ENCODE peak calls at places on chromosome 6, in seven cellular contexts. One of them, this sample, is unnamed.

GRCh38 chr6:128400875-128401274 is 119.5 kb downstream of the PTPRK start:
- DNase-seq in K562: no peak
- DNase-seq in OCI-LY7: no peak
- DNase-seq in GM23338: no peak
- DNase-seq in CD8-positive, alpha-beta T cell: no peak
- DNase-seq in adrenal gland: no peak
- DNase-seq in A549: no peak
- DNase-seq in this sample: no peak

GRCh38 chr6:139708342-139709199 is 334.1 kb upstream of the CITED2 start:
- DNase-seq in K562: no peak
- DNase-seq in OCI-LY7: no peak
- DNase-seq in GM23338: no peak
- DNase-seq in CD8-positive, alpha-beta T cell: no peak
- DNase-seq in adrenal gland: peak; percentile 60
- DNase-seq in A549: peak; percentile 44
- DNase-seq in this sample: peak; percentile 85

GRCh38 chr6:134921980-134922313 is 28.0 kb downstream of the ALDH8A1 start:
- DNase-seq in K562: no peak
- DNase-seq in OCI-LY7: no peak
- DNase-seq in GM23338: no peak
- DNase-seq in CD8-positive, alpha-beta T cell: no peak
- DNase-seq in adrenal gland: no peak
- DNase-seq in A549: no peak
- DNase-seq in this sample: peak; percentile 48

GRCh38 chr6:111087871-111088667 is 766 bp downstream of the SLC16A10 start:
- DNase-seq in K562: no peak
- DNase-seq in OCI-LY7: no peak
- DNase-seq in GM23338: peak; percentile 73
- DNase-seq in CD8-positive, alpha-beta T cell: peak; percentile 76
- DNase-seq in adrenal gland: peak; percentile 66
- DNase-seq in A549: no peak
- DNase-seq in this sample: peak; percentile 7

GRCh38 chr6:167811040-167811439 is 15.7 kb upstream of the AFDN start:
- DNase-seq in K562: no peak
- DNase-seq in OCI-LY7: no peak
- DNase-seq in GM23338: no peak
- DNase-seq in CD8-positive, alpha-beta T cell: no peak
- DNase-seq in adrenal gland: no peak
- DNase-seq in A549: no peak
- DNase-seq in this sample: no peak

GRCh38 chr6:129183681-129184216 is 300.8 kb downstream of the LAMA2 start:
- DNase-seq in K562: no peak
- DNase-seq in OCI-LY7: no peak
- DNase-seq in GM23338: no peak
- DNase-seq in CD8-positive, alpha-beta T cell: no peak
- DNase-seq in adrenal gland: no peak
- DNase-seq in A549: no peak
- DNase-seq in this sample: peak; percentile 50

GRCh38 chr6:64717281-64717680 is 989.7 kb downstream of the EYS start:
- DNase-seq in K562: no peak
- DNase-seq in OCI-LY7: no peak
- DNase-seq in GM23338: no peak
- DNase-seq in CD8-positive, alpha-beta T cell: no peak
- DNase-seq in adrenal gland: no peak
- DNase-seq in A549: no peak
- DNase-seq in this sample: no peak

GRCh38 chr6:149464411-149464810 is 20.4 kb downstream of the ZC3H12D start:
- DNase-seq in K562: no peak
- DNase-seq in OCI-LY7: no peak
- DNase-seq in GM23338: no peak
- DNase-seq in CD8-positive, alpha-beta T cell: no peak
- DNase-seq in adrenal gland: no peak
- DNase-seq in A549: no peak
- DNase-seq in this sample: no peak

GRCh38 chr6:54981647-54982046 is 135.1 kb downstream of the FAM83B start:
- DNase-seq in K562: no peak
- DNase-seq in OCI-LY7: no peak
- DNase-seq in GM23338: no peak
- DNase-seq in CD8-positive, alpha-beta T cell: no peak
- DNase-seq in adrenal gland: no peak
- DNase-seq in A549: no peak
- DNase-seq in this sample: no peak

GRCh38 chr6:2257358-2257757 is 12.0 kb upstream of the GMDS start:
- DNase-seq in K562: no peak
- DNase-seq in OCI-LY7: no peak
- DNase-seq in GM23338: no peak
- DNase-seq in CD8-positive, alpha-beta T cell: no peak
- DNase-seq in adrenal gland: no peak
- DNase-seq in A549: no peak
- DNase-seq in this sample: no peak

GRCh38 chr6:7721654-7722053 is 4.2 kb upstream of the BMP6 start:
- DNase-seq in K562: no peak
- DNase-seq in OCI-LY7: peak; percentile 55
- DNase-seq in GM23338: no peak
- DNase-seq in CD8-positive, alpha-beta T cell: no peak
- DNase-seq in adrenal gland: no peak
- DNase-seq in A549: peak; percentile 55
- DNase-seq in this sample: no peak

GRCh38 chr6:130406935-130407532 is 41.2 kb downstream of the TMEM200A start:
- DNase-seq in K562: no peak
- DNase-seq in OCI-LY7: no peak
- DNase-seq in GM23338: no peak
- DNase-seq in CD8-positive, alpha-beta T cell: no peak
- DNase-seq in adrenal gland: no peak
- DNase-seq in A549: no peak
- DNase-seq in this sample: no peak

GRCh38 chr6:136411453-136412354 is 122.1 kb upstream of the BCLAF1 start:
- DNase-seq in K562: no peak
- DNase-seq in OCI-LY7: no peak
- DNase-seq in GM23338: no peak
- DNase-seq in CD8-positive, alpha-beta T cell: no peak
- DNase-seq in adrenal gland: no peak
- DNase-seq in A549: no peak
- DNase-seq in this sample: no peak

GRCh38 chr6:36984581-36985383 is 1.2 kb downstream of the MTCH1 start:
- DNase-seq in K562: peak; percentile 66
- DNase-seq in OCI-LY7: no peak
- DNase-seq in GM23338: peak; percentile 94
- DNase-seq in CD8-positive, alpha-beta T cell: no peak
- DNase-seq in adrenal gland: peak; percentile 91
- DNase-seq in A549: peak; percentile 41
- DNase-seq in this sample: peak; percentile 78

GRCh38 chr6:35092362-35093117 is 48.6 kb downstream of the TCP11 start:
- DNase-seq in K562: no peak
- DNase-seq in OCI-LY7: no peak
- DNase-seq in GM23338: no peak
- DNase-seq in CD8-positive, alpha-beta T cell: no peak
- DNase-seq in adrenal gland: no peak
- DNase-seq in A549: no peak
- DNase-seq in this sample: no peak

GRCh38 chr6:10268111-10268510 is 146.8 kb downstream of the TFAP2A start:
- DNase-seq in K562: no peak
- DNase-seq in OCI-LY7: no peak
- DNase-seq in GM23338: peak; percentile 79
- DNase-seq in CD8-positive, alpha-beta T cell: no peak
- DNase-seq in adrenal gland: no peak
- DNase-seq in A549: no peak
- DNase-seq in this sample: no peak

GRCh38 chr6:111663232-111663631 is 57.6 kb upstream of the TRAF3IP2 start:
- DNase-seq in K562: no peak
- DNase-seq in OCI-LY7: no peak
- DNase-seq in GM23338: peak; percentile 41
- DNase-seq in CD8-positive, alpha-beta T cell: no peak
- DNase-seq in adrenal gland: no peak
- DNase-seq in A549: no peak
- DNase-seq in this sample: no peak

GRCh38 chr6:80725156-80725930 is 618.9 kb downstream of the BCKDHB start:
- DNase-seq in K562: no peak
- DNase-seq in OCI-LY7: no peak
- DNase-seq in GM23338: no peak
- DNase-seq in CD8-positive, alpha-beta T cell: no peak
- DNase-seq in adrenal gland: no peak
- DNase-seq in A549: no peak
- DNase-seq in this sample: no peak

GRCh38 chr6:165486183-165487137 is 176.6 kb downstream of the PDE10A start:
- DNase-seq in K562: no peak
- DNase-seq in OCI-LY7: no peak
- DNase-seq in GM23338: peak; percentile 48
- DNase-seq in CD8-positive, alpha-beta T cell: no peak
- DNase-seq in adrenal gland: no peak
- DNase-seq in A549: no peak
- DNase-seq in this sample: peak; percentile 61

GRCh38 chr6:18506387-18507017 is 119.4 kb downstream of the RNF144B start:
- DNase-seq in K562: no peak
- DNase-seq in OCI-LY7: no peak
- DNase-seq in GM23338: no peak
- DNase-seq in CD8-positive, alpha-beta T cell: no peak
- DNase-seq in adrenal gland: no peak
- DNase-seq in A549: no peak
- DNase-seq in this sample: peak; percentile 10

GRCh38 chr6:74015427-74015826 is 319.4 kb downstream of the CD109 start:
- DNase-seq in K562: no peak
- DNase-seq in OCI-LY7: no peak
- DNase-seq in GM23338: no peak
- DNase-seq in CD8-positive, alpha-beta T cell: no peak
- DNase-seq in adrenal gland: no peak
- DNase-seq in A549: no peak
- DNase-seq in this sample: no peak

GRCh38 chr6:166615059-166615770 is 11.8 kb downstream of the RPS6KA2 start:
- DNase-seq in K562: no peak
- DNase-seq in OCI-LY7: no peak
- DNase-seq in GM23338: no peak
- DNase-seq in CD8-positive, alpha-beta T cell: no peak
- DNase-seq in adrenal gland: no peak
- DNase-seq in A549: no peak
- DNase-seq in this sample: peak; percentile 60

GRCh38 chr6:6582111-6582510 is 6.4 kb upstream of the LY86 start:
- DNase-seq in K562: no peak
- DNase-seq in OCI-LY7: no peak
- DNase-seq in GM23338: no peak
- DNase-seq in CD8-positive, alpha-beta T cell: no peak
- DNase-seq in adrenal gland: no peak
- DNase-seq in A549: no peak
- DNase-seq in this sample: no peak

GRCh38 chr6:17289491-17290106 is 8.4 kb downstream of the RBM24 start:
- DNase-seq in K562: no peak
- DNase-seq in OCI-LY7: no peak
- DNase-seq in GM23338: no peak
- DNase-seq in CD8-positive, alpha-beta T cell: no peak
- DNase-seq in adrenal gland: peak; percentile 16
- DNase-seq in A549: no peak
- DNase-seq in this sample: peak; percentile 95

GRCh38 chr6:90126178-90126577 is 170.5 kb downstream of the BACH2 start:
- DNase-seq in K562: no peak
- DNase-seq in OCI-LY7: no peak
- DNase-seq in GM23338: no peak
- DNase-seq in CD8-positive, alpha-beta T cell: no peak
- DNase-seq in adrenal gland: no peak
- DNase-seq in A549: no peak
- DNase-seq in this sample: no peak

DNA sequence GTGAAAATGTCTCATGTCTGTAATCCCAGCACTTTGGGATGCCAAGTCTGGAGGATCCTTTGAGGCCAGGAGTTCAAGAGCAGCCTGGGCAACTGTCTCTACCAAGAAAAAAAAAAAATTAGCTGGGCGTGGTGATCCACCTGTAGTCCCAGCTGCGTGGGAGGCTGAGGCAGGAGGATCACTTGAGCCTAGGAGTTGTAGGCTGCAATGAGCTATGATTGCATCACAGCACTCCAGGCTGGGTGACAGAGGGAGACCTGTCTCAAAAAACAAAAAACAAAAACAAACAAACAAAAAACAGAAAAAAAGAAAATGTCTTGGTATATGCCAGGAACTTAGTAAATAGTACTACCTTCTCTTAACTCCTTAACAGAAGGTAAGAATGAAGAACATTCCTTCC is 31.4 kb upstream of the TMEM14A start:
- DNase-seq in K562: no peak
- DNase-seq in OCI-LY7: no peak
- DNase-seq in GM23338: no peak
- DNase-seq in CD8-positive, alpha-beta T cell: no peak
- DNase-seq in adrenal gland: no peak
- DNase-seq in A549: no peak
- DNase-seq in this sample: no peak
- H3K4me1 ChIP-seq in K562: peaks cover 9% of the 10 kb centered on the region
- H3K4me1 ChIP-seq in OCI-LY7: no peaks in the 10 kb centered on the region
- H3K4me1 ChIP-seq in GM23338: no peaks in the 10 kb centered on the region
- H3K4me1 ChIP-seq in CD8-positive, alpha-beta T cell: no peaks in the 10 kb centered on the region
- H3K4me1 ChIP-seq in adrenal gland: no peaks in the 10 kb centered on the region
- H3K4me1 ChIP-seq in A549: no peaks in the 10 kb centered on the region
- H3K4me1 ChIP-seq in this sample: no peaks in the 10 kb centered on the region

GRCh38 chr6:143408787-143409162 is 41.7 kb downstream of the ADAT2 start:
- DNase-seq in K562: no peak
- DNase-seq in OCI-LY7: no peak
- DNase-seq in GM23338: no peak
- DNase-seq in CD8-positive, alpha-beta T cell: no peak
- DNase-seq in adrenal gland: no peak
- DNase-seq in A549: peak; percentile 45
- DNase-seq in this sample: no peak
- TF ChIP-seq CTCF in K562: no peak
- TF ChIP-seq CTCF in OCI-LY7: no peak
- TF ChIP-seq CTCF in GM23338: no peak
- TF ChIP-seq CTCF in CD8-positive, alpha-beta T cell: no peak
- TF ChIP-seq CTCF in adrenal gland: no peak
- TF ChIP-seq CTCF in A549: no peak
- TF ChIP-seq CTCF in this sample: no peak

DNA sequence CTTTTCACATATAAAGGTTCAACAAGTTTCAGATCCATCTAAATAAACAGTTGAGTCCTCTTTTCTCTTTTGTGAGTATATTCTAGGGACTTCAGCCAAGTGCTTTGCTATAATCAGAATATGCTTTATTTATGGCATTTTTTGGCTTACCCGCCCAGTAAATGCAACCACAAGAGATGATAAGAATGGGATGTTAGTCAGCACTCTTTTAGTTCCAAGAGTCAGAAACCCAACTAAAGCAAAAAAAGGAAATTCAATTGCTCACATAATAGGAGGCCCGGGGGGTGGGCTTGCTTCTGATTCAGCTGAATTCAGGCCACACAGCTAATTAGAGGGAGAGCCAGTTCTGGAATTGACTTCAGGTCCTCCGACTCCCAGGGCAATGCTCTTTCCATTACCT is 250.6 kb downstream of the FARS2 start:
- DNase-seq in K562: no peak
- DNase-seq in OCI-LY7: no peak
- DNase-seq in GM23338: no peak
- DNase-seq in CD8-positive, alpha-beta T cell: no peak
- DNase-seq in adrenal gland: peak; percentile 12
- DNase-seq in A549: no peak
- DNase-seq in this sample: no peak
- H3K4me3 ChIP-seq in K562: no peak overlapping the region
- H3K4me3 ChIP-seq in OCI-LY7: no peak overlapping the region
- H3K4me3 ChIP-seq in GM23338: no peak overlapping the region
- H3K4me3 ChIP-seq in CD8-positive, alpha-beta T cell: no peak overlapping the region
- H3K4me3 ChIP-seq in adrenal gland: no peak overlapping the region
- H3K4me3 ChIP-seq in A549: no peak overlapping the region
- H3K4me3 ChIP-seq in this sample: no peak overlapping the region

DNA sequence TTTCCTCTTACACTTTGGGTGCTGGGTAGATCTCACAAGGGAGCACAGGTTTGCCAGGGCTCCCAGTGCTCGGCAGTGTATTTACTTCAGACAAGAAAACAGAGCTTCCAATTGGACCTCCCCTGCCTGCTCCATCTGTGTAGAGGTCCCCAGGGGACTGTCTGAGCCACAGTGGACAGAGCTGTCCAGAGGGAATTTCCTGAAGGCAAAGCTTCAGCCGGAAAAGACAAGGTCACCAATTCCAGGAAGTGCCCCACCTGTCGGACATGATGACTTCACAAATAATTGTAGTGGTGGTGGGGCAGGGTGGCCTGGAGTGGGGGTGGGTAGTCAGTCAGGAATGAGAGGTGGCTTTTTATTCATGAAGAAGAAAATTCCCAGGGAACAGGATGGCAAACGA is 18.6 kb downstream of the ADGRF5 start:
- DNase-seq in K562: no peak
- DNase-seq in OCI-LY7: no peak
- DNase-seq in GM23338: peak; percentile 16
- DNase-seq in CD8-positive, alpha-beta T cell: no peak
- DNase-seq in adrenal gland: no peak
- DNase-seq in A549: no peak
- DNase-seq in this sample: peak; percentile 24
- H3K4me1 ChIP-seq in K562: no peaks in the 10 kb centered on the region
- H3K4me1 ChIP-seq in OCI-LY7: no peaks in the 10 kb centered on the region
- H3K4me1 ChIP-seq in GM23338: peaks cover 3% of the 10 kb centered on the region
- H3K4me1 ChIP-seq in CD8-positive, alpha-beta T cell: no peaks in the 10 kb centered on the region
- H3K4me1 ChIP-seq in adrenal gland: peaks cover 7% of the 10 kb centered on the region
- H3K4me1 ChIP-seq in A549: no peaks in the 10 kb centered on the region
- H3K4me1 ChIP-seq in this sample: no peaks in the 10 kb centered on the region

This sample was measured in cardiac muscle cell.